ENCODE peak calls at places on chromosomes 6 and 20, in nine cellular contexts. H is uterus; W is heart right ventricle; V is endodermal cell; C is MM.1S; P is IMR-90; O is CD8-positive, alpha-beta T cell; K is spleen; N is left ventricle myocardium inferior. X is an unnamed sample.

GRCh38 chr6:168195712-168196111 is 116.7 kb upstream of the FRMD1 start:
- DNase-seq in C (no peak), H (peak; percentile 3), W (no peak), N (no peak), K (no peak), V (no peak), P (no peak), O (no peak), X (no peak)

GRCh38 chr20:25750765-25751696 is 54.4 kb upstream of the ZNF337 start:
- DNase-seq in C (peak; percentile 53), K (peak; percentile 86), H (peak; percentile 55), V (peak; percentile 88), W (peak; percentile 69), N (peak; percentile 53), O (peak; percentile 26), P (peak; percentile 28), X (peak; percentile 84)

GRCh38 chr6:37502703-37503485 is 3.2 kb upstream of the CCDC167 start:
- DNase-seq in W (no peak), P (no peak), C (no peak), O (peak; percentile 53), H (no peak), V (no peak), K (peak; percentile 72), N (no peak), X (no peak)

GRCh38 chr6:55578537-55579363 is at the start of gene HMGCLL1:
- DNase-seq in K (no peak), N (peak; percentile 58), V (peak; percentile 92), W (peak; percentile 64), O (no peak), C (no peak), H (no peak), P (no peak), X (peak; percentile 88)

GRCh38 chr6:157954150-157955117 is 27.2 kb upstream of the SYNJ2 start:
- DNase-seq in W (no peak), H (no peak), P (peak; percentile 26), O (no peak), V (peak; percentile 83), K (no peak), C (no peak), N (no peak), X (peak; percentile 56)

GRCh38 chr6:47484616-47485015 is 7.0 kb downstream of the CD2AP start:
- DNase-seq in H (no peak), P (peak; percentile 81), N (no peak), W (no peak), O (no peak), K (no peak), V (no peak), C (no peak), X (no peak)

GRCh38 chr6:17928514-17929430 is 58.7 kb downstream of the KIF13A start:
- DNase-seq in P (peak; percentile 76), W (no peak), V (no peak), C (no peak), K (no peak), N (no peak), O (no peak), H (no peak), X (no peak)

GRCh38 chr6:18242062-18242851 is 22.1 kb downstream of the DEK start:
- DNase-seq in W (no peak), C (no peak), N (no peak), V (no peak), P (peak; percentile 94), O (no peak), K (no peak), H (peak; percentile 44), X (no peak)

GRCh38 chr6:69019832-69020231 is 384.8 kb downstream of the ADGRB3 start:
- DNase-seq in H (no peak), O (no peak), C (no peak), K (no peak), V (no peak), N (no peak), P (peak; percentile 20), W (no peak), X (no peak)

GRCh38 chr6:56370591-56371198 is 123.3 kb upstream of the COL21A1 start:
- DNase-seq in N (no peak), K (no peak), V (no peak), O (no peak), C (peak; percentile 34), H (peak; percentile 89), W (no peak), P (peak; percentile 87), X (no peak)

GRCh38 chr6:166541876-166542579 is 44.5 kb downstream of the RAMACL start:
- DNase-seq in N (no peak), O (no peak), H (no peak), P (peak; percentile 21), C (no peak), V (peak; percentile 57), W (no peak), K (no peak), X (no peak)
- H3K4me3 ChIP-seq in N (peak overlapping the region; percentile 47), O (no peak overlapping the region), H (no peak overlapping the region), P (no peak overlapping the region), C (no peak overlapping the region), V (no peak overlapping the region), W (no peak overlapping the region), K (no peak overlapping the region), X (no peak overlapping the region)

GRCh38 chr6:38773338-38773737 is 58.2 kb downstream of the DNAH8 start:
- DNase-seq in H (no peak), K (no peak), O (no peak), C (peak; percentile 24), W (no peak), N (no peak), P (no peak), V (peak; percentile 89), X (peak; percentile 49)
- H3K36me3 ChIP-seq in H (no peaks in the 10 kb centered on the region), K (no peaks in the 10 kb centered on the region), O (no peaks in the 10 kb centered on the region), C (no peaks in the 10 kb centered on the region), W (no peaks in the 10 kb centered on the region), N (no peaks in the 10 kb centered on the region), P (no peaks in the 10 kb centered on the region), V (no peaks in the 10 kb centered on the region), X (no peaks in the 10 kb centered on the region)

GRCh38 chr6:99741092-99741491 is 134.5 kb downstream of the PRDM13 start:
- DNase-seq in H (no peak), P (no peak), W (no peak), K (no peak), O (no peak), V (no peak), N (no peak), C (no peak), X (no peak)
- H3K27me3 ChIP-seq in H (peaks cover 4% of the 10 kb centered on the region), P (peaks cover 3% of the 10 kb centered on the region), W (peaks cover 15% of the 10 kb centered on the region), K (peaks cover 6% of the 10 kb centered on the region), O (no peaks in the 10 kb centered on the region), V (peaks cover 67% of the 10 kb centered on the region), N (peaks cover 17% of the 10 kb centered on the region), C (no peaks in the 10 kb centered on the region), X (no peaks in the 10 kb centered on the region)

GRCh38 chr20:63254536-63255384 is 497 bp upstream of the NKAIN4 start:
- DNase-seq in P (no peak), H (no peak), W (no peak), C (no peak), V (peak; percentile 82), O (no peak), K (no peak), N (no peak), X (peak; percentile 94)
- H3K4me3 ChIP-seq in P (no peak overlapping the region), H (no peak overlapping the region), W (no peak overlapping the region), C (no peak overlapping the region), V (no peak overlapping the region), O (no peak overlapping the region), K (no peak overlapping the region), N (peak overlapping the region; percentile 55), X (peak overlapping the region; percentile 49)

DNA sequence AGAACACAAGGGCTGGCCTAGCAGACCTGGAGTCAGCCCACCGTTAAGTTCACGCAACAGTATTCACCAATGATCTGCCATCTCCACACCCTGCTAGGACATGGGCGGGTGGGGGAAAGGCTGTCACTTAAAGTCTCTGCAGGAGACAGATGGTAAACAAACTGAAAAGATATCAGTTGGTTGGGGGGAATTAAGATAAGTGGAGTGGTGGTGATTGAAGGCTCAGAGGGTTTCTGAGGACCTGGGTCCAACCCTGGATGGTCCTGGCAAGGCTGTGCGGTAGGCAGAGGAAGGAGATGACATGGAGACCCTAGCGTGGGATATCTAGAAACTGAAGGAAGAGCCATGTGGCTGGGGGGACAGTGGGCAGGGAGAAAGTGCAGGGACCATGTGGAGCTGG is 128.2 kb downstream of the SYCP2 start:
- DNase-seq in H (no peak), V (peak; percentile 68), C (no peak), W (no peak), O (no peak), N (no peak), K (peak; percentile 30), P (no peak), X (peak; percentile 13)
- H3K36me3 ChIP-seq in H (no peaks in the 10 kb centered on the region), V (no peaks in the 10 kb centered on the region), C (no peaks in the 10 kb centered on the region), W (no peaks in the 10 kb centered on the region), O (no peaks in the 10 kb centered on the region), N (no peaks in the 10 kb centered on the region), K (no peaks in the 10 kb centered on the region), P (no peaks in the 10 kb centered on the region), X (no peaks in the 10 kb centered on the region)

GRCh38 chr6:135938588-135939215 is 87.2 kb downstream of the PDE7B start:
- DNase-seq in K (no peak), N (peak; percentile 22), V (peak; percentile 61), O (no peak), P (peak; percentile 43), H (peak; percentile 36), C (no peak), W (peak; percentile 26), X (no peak)

GRCh38 chr6:135944120-135944519 is 92.6 kb downstream of the PDE7B start:
- DNase-seq in O (no peak), W (no peak), H (no peak), P (no peak), C (no peak), N (no peak), V (no peak), K (no peak), X (no peak)

GRCh38 chr6:135940783-135941182 is 89.3 kb downstream of the PDE7B start:
- DNase-seq in N (no peak), P (no peak), V (no peak), O (no peak), H (no peak), K (no peak), C (no peak), W (no peak), X (no peak)

GRCh38 chr6:135939216-135939610 is 87.7 kb downstream of the PDE7B start:
- DNase-seq in H (peak; percentile 69), P (no peak), K (no peak), V (no peak), W (peak; percentile 23), N (no peak), O (no peak), C (no peak), X (no peak)

DNA sequence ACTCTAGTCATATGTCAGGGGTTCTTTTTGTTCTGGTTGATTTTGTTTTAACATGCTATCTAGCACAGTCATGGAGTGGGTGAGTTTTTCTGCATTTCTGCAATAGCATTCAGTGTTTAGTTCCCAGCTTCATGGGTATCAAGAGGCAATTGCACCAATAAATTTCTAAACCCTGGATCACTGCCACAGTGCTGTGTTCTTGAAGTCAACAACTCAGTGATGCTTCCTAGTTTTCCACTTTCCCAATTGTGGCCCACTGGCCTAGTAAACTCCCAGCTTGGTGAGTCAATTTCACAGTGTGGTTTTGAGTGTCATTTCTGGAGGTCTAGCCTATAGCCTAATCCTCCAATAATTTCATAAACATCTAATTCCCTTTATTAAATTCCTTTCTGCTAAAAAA is 89.8 kb downstream of the PDE7B start:
- DNase-seq in W (no peak), O (no peak), C (no peak), P (peak; percentile 66), N (no peak), V (no peak), H (peak; percentile 43), K (no peak), X (no peak)
- H3K27me3 ChIP-seq in W (no peaks in the 10 kb centered on the region), O (no peaks in the 10 kb centered on the region), C (no peaks in the 10 kb centered on the region), P (no peaks in the 10 kb centered on the region), N (no peaks in the 10 kb centered on the region), V (no peaks in the 10 kb centered on the region), H (no peaks in the 10 kb centered on the region), K (no peaks in the 10 kb centered on the region), X (no peaks in the 10 kb centered on the region)

GRCh38 chr6:166202321-166202733 is 34.7 kb upstream of the TBXT start:
- DNase-seq in K (no peak), C (peak; percentile 31), N (peak; percentile 62), W (peak; percentile 32), H (no peak), O (no peak), V (no peak), P (no peak), X (no peak)
- H3K4me3 ChIP-seq in K (no peak overlapping the region), C (no peak overlapping the region), N (no peak overlapping the region), W (no peak overlapping the region), H (no peak overlapping the region), O (no peak overlapping the region), V (no peak overlapping the region), P (no peak overlapping the region), X (no peak overlapping the region)

X was measured in H7.